ENCODE peak calls at places on chromosomes 16 and 17, in five cellular contexts. Q, O, V, P and X are unnamed samples.

GRCh38 chr16:15439102-15439501 is 4.7 kb downstream of the BMERB1 start:
- DNase-seq in Q (no peak), P (no peak), V (no peak), O (no peak), X (no peak)

GRCh38 chr17:76969598-76970172 is 101.5 kb downstream of the MGAT5B start:
- DNase-seq in V (no peak), O (no peak), P (peak; percentile 79), Q (no peak), X (no peak)

GRCh38 chr16:69179255-69180010 is 7.5 kb upstream of the SNTB2 start:
- DNase-seq in Q (peak; percentile 84), V (peak; percentile 96), O (no peak), P (peak; percentile 89), X (peak; percentile 80)

GRCh38 chr16:86019446-86020047 is 120.6 kb downstream of the IRF8 start:
- DNase-seq in Q (no peak), V (no peak), O (peak; percentile 44), P (peak; percentile 41), X (no peak)

GRCh38 chr16:72819345-72819744 is 228.6 kb downstream of the ZFHX3 start:
- DNase-seq in V (peak; percentile 75), O (no peak), Q (peak; percentile 74), P (no peak), X (peak; percentile 87)

GRCh38 chr16:58026705-58027340 is 1.3 kb downstream of the MMP15 start:
- DNase-seq in P (peak; percentile 83), Q (no peak), V (peak; percentile 21), O (no peak), X (no peak)

GRCh38 chr16:14003119-14003570 is 68.0 kb upstream of the MRTFB start:
- DNase-seq in Q (peak; percentile 72), O (peak; percentile 37), V (peak; percentile 93), P (peak; percentile 92), X (peak; percentile 72)

GRCh38 chr16:56081371-56081770 is 109.9 kb upstream of the GNAO1 start:
- DNase-seq in O (no peak), P (no peak), Q (no peak), V (no peak), X (no peak)

GRCh38 chr17:31572341-31572740 is 180.9 kb downstream of the RAB11FIP4 start:
- DNase-seq in O (no peak), Q (no peak), P (no peak), V (no peak), X (no peak)

DNA sequence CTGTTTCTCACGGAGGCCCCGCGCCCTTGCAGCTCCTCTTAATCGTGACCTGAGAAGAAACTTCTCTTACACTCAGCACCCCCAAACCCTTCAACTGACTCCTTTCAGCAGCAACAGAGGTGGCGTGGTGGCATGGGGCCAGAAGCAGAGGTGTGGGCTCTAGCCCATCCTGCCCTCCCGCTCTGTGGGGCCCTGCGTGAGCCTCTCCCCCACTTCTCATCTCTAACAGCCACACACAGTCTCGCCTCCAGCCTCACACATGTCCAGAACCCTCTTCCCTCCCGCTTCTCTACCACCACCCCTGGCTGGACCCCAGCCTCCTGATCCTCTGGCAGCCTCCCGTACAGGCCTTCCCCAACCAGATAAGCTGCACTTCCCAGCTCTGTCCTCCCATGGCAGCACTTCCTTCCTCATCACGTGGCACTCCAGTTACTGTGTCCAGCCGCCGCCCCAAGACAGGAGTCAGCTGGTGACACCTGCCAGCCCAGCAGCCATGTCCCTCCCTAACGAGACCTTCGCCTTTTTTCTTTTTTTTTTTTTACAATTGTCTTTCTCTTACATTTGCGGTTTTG is 30.5 kb downstream of the NSMCE1 start:
- DNase-seq in V (no peak), P (peak; percentile 80), O (no peak), Q (no peak), X (no peak)
- TF ChIP-seq CTCF in V (no peak), P (no peak), O (no peak), Q (no peak), X (no peak)

DNA sequence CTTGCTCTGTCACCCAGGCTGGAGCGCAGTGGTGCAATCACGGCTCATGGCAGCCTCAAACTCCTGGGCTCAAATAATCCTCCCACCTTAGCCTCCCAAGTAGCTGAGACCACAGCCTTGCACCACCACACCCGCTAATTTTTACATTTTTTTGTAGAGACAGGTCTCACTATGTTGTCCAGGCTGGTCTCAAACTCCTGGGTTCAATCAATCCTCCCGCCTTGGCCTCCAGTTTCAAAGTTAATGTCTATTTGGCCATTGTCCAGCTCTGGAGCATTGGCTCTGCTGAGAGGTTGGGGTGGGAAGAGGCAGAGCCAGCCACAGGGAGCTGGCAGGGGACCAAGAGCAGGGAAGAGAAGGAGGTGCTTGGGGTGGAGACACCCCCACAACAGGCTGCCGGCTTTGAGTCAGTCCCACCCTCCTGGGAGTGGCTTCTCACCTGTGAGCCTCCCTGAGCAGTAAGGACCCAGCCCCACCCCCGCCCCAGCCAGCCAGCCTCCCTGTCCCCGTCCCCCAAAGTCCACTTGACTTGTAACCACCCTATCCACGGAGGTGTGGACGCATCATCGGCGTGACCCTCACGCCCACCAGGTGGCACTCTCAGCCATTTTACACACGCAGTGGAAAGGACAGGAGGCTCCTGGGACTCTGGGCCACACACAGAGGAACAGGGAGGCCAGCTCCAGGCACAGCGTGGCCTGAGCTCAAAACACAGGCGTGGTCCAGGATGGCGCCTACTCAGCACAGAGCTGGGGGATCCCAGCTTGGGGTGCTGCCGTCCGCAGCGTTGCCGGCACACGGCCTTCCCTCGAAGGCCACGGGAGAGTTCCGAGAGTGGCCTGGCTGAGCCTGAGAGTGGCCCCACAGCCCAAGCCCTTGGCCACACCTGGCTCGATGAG is 22.8 kb upstream of the PVALEF start:
- DNase-seq in P (no peak), Q (peak; percentile 56), V (peak; percentile 87), O (peak; percentile 88), X (peak; percentile 57)
- TF ChIP-seq CTCF in P (peak; percentile 76), Q (peak; percentile 70), V (peak; percentile 74), O (peak; percentile 81), X (peak; percentile 82)

DNA sequence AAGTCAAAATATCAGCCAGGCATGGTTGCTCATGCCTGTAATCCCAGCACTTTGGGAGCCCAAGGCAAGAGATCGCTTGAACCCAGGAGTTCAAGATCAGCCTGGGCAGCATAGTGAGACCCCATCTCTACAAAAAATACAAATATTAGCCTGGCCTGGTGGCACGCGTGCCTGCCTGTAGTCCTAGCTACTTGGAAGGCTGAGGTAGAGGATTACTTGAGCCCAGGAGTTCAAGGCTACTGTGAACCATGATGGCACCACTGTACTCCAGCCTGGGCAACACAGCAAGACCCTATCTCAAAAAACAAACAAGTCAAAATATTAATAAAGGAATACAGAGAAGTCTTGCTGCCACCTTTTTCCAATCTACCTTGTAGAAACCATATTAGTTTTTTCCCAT is 4.2 kb downstream of the ZNF689 start:
- DNase-seq in Q (no peak), O (no peak), V (no peak), P (no peak), X (no peak)
- TF ChIP-seq CTCF in Q (no peak), O (no peak), V (no peak), P (no peak), X (no peak)

GRCh38 chr17:60864674-60865080 is 187.0 kb downstream of the BCAS3 start:
- DNase-seq in O (no peak), P (no peak), V (no peak), Q (no peak), X (no peak)
- TF ChIP-seq CTCF in O (no peak), P (no peak), V (no peak), Q (no peak), X (no peak)

DNA sequence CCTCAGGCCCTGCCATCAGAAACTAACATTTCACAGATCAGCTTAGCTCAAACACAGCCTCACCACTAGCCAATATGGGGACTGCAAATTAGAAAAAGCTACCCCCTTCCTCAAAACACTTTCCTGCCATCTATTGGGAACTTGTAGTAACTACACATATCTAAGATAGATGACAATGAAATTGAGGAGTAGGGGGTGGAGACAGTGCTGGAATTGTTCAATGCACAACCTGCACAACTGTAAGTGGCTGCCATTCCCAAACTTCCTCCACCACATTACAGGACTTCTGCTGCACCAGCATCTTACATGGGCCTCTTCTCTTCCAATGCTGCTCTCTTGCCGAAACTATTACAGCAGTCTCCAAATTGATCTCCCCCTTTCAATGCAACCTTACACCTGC is 21.8 kb downstream of the AIPL1 start:
- DNase-seq in O (no peak), P (no peak), V (peak; percentile 70), Q (peak; percentile 40), X (peak; percentile 52)
- TF ChIP-seq CTCF in O (peak; percentile 32), P (no peak), V (peak; percentile 29), Q (peak; percentile 59), X (peak; percentile 73)

DNA sequence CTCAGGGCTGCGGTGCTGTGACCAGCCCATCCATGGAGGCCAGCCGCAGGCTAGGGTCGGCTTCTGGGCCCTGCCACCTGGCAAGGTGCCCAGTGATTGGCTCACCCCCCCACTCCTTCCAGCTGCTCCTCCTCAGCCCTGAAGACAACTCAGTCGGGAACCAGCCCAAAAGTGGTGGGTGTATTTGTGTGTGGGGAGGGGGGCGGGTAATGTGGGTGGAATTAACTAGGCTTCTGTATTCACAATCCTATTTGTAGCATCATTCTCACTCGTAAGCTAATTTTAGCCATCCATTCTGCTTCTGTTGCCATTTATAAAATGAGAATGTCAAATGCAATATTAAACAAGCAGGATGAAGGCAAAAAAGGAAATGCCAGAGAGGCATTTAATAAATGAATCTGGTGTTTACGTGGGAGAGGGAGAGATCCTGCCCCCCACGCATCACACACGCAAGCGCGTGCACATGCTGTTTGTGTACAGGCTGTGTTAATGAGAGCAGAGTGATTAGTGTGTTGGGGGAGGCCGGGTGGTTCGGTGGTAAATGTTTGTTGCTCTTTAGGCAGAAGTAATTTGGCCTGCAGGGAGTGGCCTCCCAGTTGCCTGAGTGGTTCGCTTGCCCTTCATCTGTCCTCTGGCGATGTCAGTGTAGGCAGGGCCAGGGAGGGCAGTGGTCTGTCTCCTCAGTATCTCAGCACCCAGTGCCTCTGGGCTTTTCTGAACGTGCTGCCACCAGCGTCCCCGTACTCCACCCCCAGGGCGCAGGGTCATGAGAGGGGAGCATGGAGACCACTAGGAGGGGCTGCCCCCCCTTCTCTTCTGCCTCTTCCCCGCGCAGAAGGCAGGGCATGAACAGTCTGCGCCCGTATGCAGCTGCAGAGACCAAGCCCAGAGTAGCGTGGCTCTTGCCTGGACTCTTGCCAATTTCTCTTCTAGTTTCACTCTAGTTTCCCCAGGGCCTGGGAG is 140.0 kb downstream of the CCDC182 start:
- DNase-seq in O (peak; percentile 25), Q (peak; percentile 55), V (peak; percentile 65), P (peak; percentile 85), X (no peak)
- TF ChIP-seq CTCF in O (no peak), Q (no peak), V (no peak), P (no peak), X (peak; percentile 15)

GRCh38 chr16:54159490-54160080 is 127.0 kb downstream of the IRX3 start:
- DNase-seq in O (no peak), Q (no peak), V (no peak), P (no peak), X (no peak)
- TF ChIP-seq CTCF in O (no peak), Q (no peak), V (no peak), P (no peak), X (no peak)